ENCODE peak calls at places on chromosomes 13 and 19, in ten cellular contexts. C is Calu3; Q is brain microvascular endothelial cell; U is stimulated activated CD8-positive, alpha-beta memory T cell treated with anti-CD3 and anti-CD28 coated beads, Interleukin-15, amount 100 ng/mL, for 1 hour; S is A549; O is RCC 7860; E is esophagus squamous epithelium; K is cardiac fibroblast; B is glutamatergic neuron; J is fibroblast of the aortic adventitia. X is an unnamed sample.

GRCh38 chr13:34914416-34914815 is 27.7 kb upstream of the NBEA start:
- DNase-seq in S (no peak), B (no peak), E (no peak), K (no peak), O (no peak), Q (no peak), C (no peak), J (no peak), U (no peak), X (no peak)

GRCh38 chr19:1062387-1063029 is 4.5 kb upstream of the ARHGAP45 start:
- DNase-seq in Q (no peak), K (no peak), C (no peak), B (no peak), J (no peak), S (no peak), O (no peak), U (no peak), E (no peak), X (no peak)

GRCh38 chr13:24196593-24197197 is 36.2 kb downstream of the SPATA13 start:
- DNase-seq in C (no peak), J (no peak), B (no peak), Q (no peak), O (no peak), E (no peak), K (no peak), S (no peak), U (no peak), X (no peak)

GRCh38 chr13:101425623-101426022 is 9.3 kb upstream of the NALCN start:
- DNase-seq in O (no peak), C (no peak), Q (no peak), J (no peak), U (no peak), K (no peak), B (no peak), E (no peak), S (no peak), X (no peak)

GRCh38 chr13:113207890-113208423 is 512 bp downstream of the PCID2 start:
- DNase-seq in J (peak), O (peak), Q (peak), K (peak), C (no peak), S (peak), E (no peak), U (no peak), B (peak), X (no peak)

GRCh38 chr13:58876473-58876872 is 1244.9 kb downstream of the PCDH17 start:
- DNase-seq in K (no peak), E (no peak), C (no peak), J (no peak), B (no peak), U (no peak), O (no peak), Q (no peak), S (no peak), X (no peak)

GRCh38 chr13:41547253-41548000 is 90.1 kb downstream of the RGCC start:
- DNase-seq in K (peak), J (peak), U (no peak), O (no peak), B (no peak), E (no peak), S (no peak), C (no peak), Q (no peak), X (no peak)

GRCh38 chr13:40208517-40208916 is 457.9 kb downstream of the FOXO1 start:
- DNase-seq in E (no peak), C (no peak), K (no peak), U (no peak), Q (no peak), J (no peak), S (no peak), O (no peak), B (no peak), X (no peak)

GRCh38 chr13:27461940-27462584 is 11.7 kb upstream of the MTIF3 start:
- DNase-seq in J (peak), K (no peak), S (no peak), C (no peak), E (no peak), O (no peak), B (peak), U (no peak), Q (no peak), X (no peak)

GRCh38 chr19:45577111-45577905 is 7.3 kb downstream of the OPA3 start:
- DNase-seq in B (no peak), E (no peak), C (peak), S (peak), O (peak), U (no peak), J (peak), K (peak), Q (peak), X (peak)

GRCh38 chr19:5655412-5655811 is 24.9 kb downstream of the MICOS13 start:
- DNase-seq in S (no peak), Q (no peak), U (no peak), K (no peak), O (no peak), C (no peak), E (no peak), J (no peak), B (no peak), X (no peak)

GRCh38 chr19:7701049-7701653 is 780 bp downstream of the FCER2 start:
- DNase-seq in O (no peak), J (no peak), C (no peak), S (no peak), K (no peak), B (no peak), U (no peak), E (no peak), Q (no peak), X (no peak)

X was measured in HuH-7.5.